ENCODE peak calls at places on chromosomes 6 and 20, in four cellular contexts. V, N, T and P are unnamed samples.

GRCh38 chr6:37653933-37654565 is 43.6 kb downstream of the MDGA1 start:
- DNase-seq in V (peak; percentile 2), N (peak; percentile 47), T (peak; percentile 78), P (no peak)

GRCh38 chr6:34610819-34611477 is 54.8 kb upstream of the SPDEF start:
- DNase-seq in V (no peak), N (peak; percentile 87), T (peak; percentile 27), P (no peak)

GRCh38 chr20:40744494-40745175 is 55.6 kb upstream of the MAFB start:
- DNase-seq in V (no peak), N (no peak), T (no peak), P (no peak)

GRCh38 chr20:63520594-63520938 is at the start of gene PPDPF:
- DNase-seq in V (peak; percentile 77), N (peak; percentile 83), T (peak; percentile 56), P (peak; percentile 84)

GRCh38 chr6:2072450-2072849 is 173.0 kb downstream of the GMDS start:
- DNase-seq in V (no peak), N (peak; percentile 43), T (no peak), P (no peak)

GRCh38 chr6:130396722-130397121 is 30.9 kb downstream of the TMEM200A start:
- DNase-seq in V (no peak), N (no peak), T (no peak), P (no peak)

GRCh38 chr6:170136541-170137175 is 154.2 kb downstream of the DLL1 start:
- DNase-seq in V (no peak), N (no peak), T (no peak), P (no peak)

GRCh38 chr20:10217517-10218410 is 866 bp upstream of the SNAP25 start:
- DNase-seq in V (no peak), N (peak; percentile 90), T (peak; percentile 51), P (no peak)

GRCh38 chr6:77425676-77426075 is 37.6 kb downstream of the HTR1B start:
- DNase-seq in V (no peak), N (peak; percentile 50), T (no peak), P (no peak)

GRCh38 chr20:45104786-45105185 is 3.9 kb upstream of the KCNS1 start:
- DNase-seq in V (no peak), N (peak; percentile 83), T (peak; percentile 78), P (no peak)